ENCODE peak calls at places on chromosome 18, in nine cellular contexts. Z is adrenal gland, W is fibroblast of lung, I is coronary artery, E is aorta, J is osteoblast, G is mesendoderm, X is colonic mucosa, M is fibroblast of the aortic adventitia. F is an unnamed sample.

GRCh38 chr18:9771261-9771976 is 63.3 kb downstream of the RAB31 start:
- DNase-seq in J (peak; percentile 80), I (peak; percentile 88), W (peak; percentile 67), E (peak; percentile 96), M (peak; percentile 54), X (peak; percentile 87), Z (peak; percentile 88), G (peak; percentile 88), F (peak; percentile 72)

GRCh38 chr18:57649536-57650495 is 28.2 kb upstream of the NARS1 start:
- DNase-seq in Z (peak; percentile 44), G (no peak), W (peak; percentile 87), E (no peak), X (no peak), J (peak; percentile 91), I (no peak), M (peak; percentile 93), F (no peak)

GRCh38 chr18:3083776-3084175 is 70.8 kb upstream of the LPIN2 start:
- DNase-seq in M (peak; percentile 4), J (no peak), W (no peak), E (no peak), G (no peak), X (no peak), Z (no peak), I (no peak), F (no peak)

GRCh38 chr18:36829362-36830140 is 624 bp downstream of the KIAA1328 start:
- DNase-seq in W (peak; percentile 32), I (no peak), Z (no peak), J (peak; percentile 81), G (no peak), E (no peak), M (peak; percentile 34), X (peak; percentile 27), F (peak; percentile 48)

GRCh38 chr18:35143615-35144596 is 96.9 kb upstream of the ZNF397 start:
- DNase-seq in I (no peak), M (peak; percentile 74), G (peak; percentile 77), E (no peak), W (peak; percentile 73), J (no peak), X (peak; percentile 64), Z (peak; percentile 73), F (peak; percentile 68)

GRCh38 chr18:57856128-57856527 is 53.0 kb upstream of the ATP8B1 start:
- DNase-seq in W (no peak), I (no peak), E (no peak), J (no peak), M (no peak), X (no peak), Z (no peak), G (no peak), F (no peak)

GRCh38 chr18:33560686-33561370 is 17.2 kb upstream of the ASXL3 start:
- DNase-seq in I (no peak), E (no peak), Z (no peak), M (peak; percentile 74), X (peak; percentile 22), J (no peak), G (peak; percentile 94), W (peak; percentile 54), F (no peak)

GRCh38 chr18:56722518-56722917 is 71.4 kb downstream of the WDR7 start:
- DNase-seq in I (no peak), M (no peak), W (no peak), G (no peak), X (no peak), Z (no peak), E (no peak), J (no peak), F (no peak)

GRCh38 chr18:23565916-23566547 is 20.3 kb downstream of the NPC1 start:
- DNase-seq in W (no peak), G (no peak), I (no peak), Z (no peak), M (no peak), X (no peak), E (no peak), J (no peak), F (no peak)

GRCh38 chr18:9683418-9684396 is 24.4 kb upstream of the RAB31 start:
- DNase-seq in I (no peak), X (no peak), J (no peak), E (no peak), G (peak; percentile 87), M (peak; percentile 86), Z (peak; percentile 31), W (peak; percentile 77), F (no peak)

DNA sequence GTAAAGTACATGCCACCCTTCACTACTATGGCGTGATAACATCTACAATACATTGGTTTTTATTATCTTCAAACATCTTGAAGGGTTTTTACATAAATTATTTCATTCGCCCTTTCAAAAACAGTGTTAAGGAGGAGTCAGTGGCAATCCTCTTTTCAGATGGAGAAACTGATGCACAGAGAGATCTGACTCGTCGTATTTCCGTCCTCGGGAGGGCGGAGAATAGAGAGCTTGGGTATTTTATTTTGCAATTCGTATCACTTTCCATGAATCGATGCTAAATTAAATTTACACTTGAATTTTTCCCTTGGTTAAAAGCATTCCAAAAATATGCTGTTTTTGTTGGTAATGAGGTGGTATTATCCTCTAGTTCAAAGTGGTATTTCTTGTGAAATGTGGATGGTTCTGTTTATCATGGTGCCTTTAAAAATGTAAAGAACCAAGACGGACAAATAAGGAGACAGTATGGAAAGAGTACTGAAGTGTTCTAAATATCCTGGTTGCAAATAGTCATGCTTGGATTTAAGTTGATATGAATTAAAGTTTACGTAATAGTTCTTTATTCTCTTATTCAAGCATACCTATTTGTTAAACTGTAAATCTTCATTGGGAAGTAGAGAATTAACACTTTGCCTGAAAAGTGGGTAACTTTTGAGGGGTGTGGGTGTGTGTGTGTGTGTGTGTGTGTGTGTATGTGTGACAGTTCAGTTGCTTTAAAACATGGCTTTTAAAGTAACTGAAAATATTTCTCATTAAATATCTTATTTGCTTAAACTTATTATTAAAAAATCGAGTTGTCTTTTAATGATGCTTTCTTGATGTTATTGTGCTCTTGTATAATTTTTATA is 5.6 kb downstream of the PHLPP1 start:
- DNase-seq in I (no peak), Z (no peak), E (no peak), X (no peak), J (no peak), M (no peak), W (no peak), G (no peak), F (no peak)
- H3K4me3 ChIP-seq in I (no peak overlapping the region), Z (no peak overlapping the region), E (no peak overlapping the region), X (no peak overlapping the region), J (no peak overlapping the region), M (no peak overlapping the region), W (no peak overlapping the region), G (no peak overlapping the region), F (no peak overlapping the region)

GRCh38 chr18:79486356-79487197 is 90.8 kb downstream of the NFATC1 start:
- DNase-seq in W (no peak), M (no peak), Z (peak; percentile 5), J (no peak), I (no peak), X (no peak), E (peak; percentile 80), G (no peak), F (no peak)

GRCh38 chr18:79483971-79484491 is 88.3 kb downstream of the NFATC1 start:
- DNase-seq in E (peak; percentile 74), X (no peak), W (no peak), Z (no peak), J (peak; percentile 81), I (no peak), M (no peak), G (no peak), F (no peak)

GRCh38 chr18:79484661-79485621 is 89.2 kb downstream of the NFATC1 start:
- DNase-seq in E (peak; percentile 85), M (peak; percentile 98), X (no peak), W (peak; percentile 81), J (peak; percentile 100), I (no peak), G (no peak), Z (peak; percentile 7), F (no peak)

GRCh38 chr18:79487198-79488165 is 91.8 kb downstream of the NFATC1 start:
- DNase-seq in M (no peak), X (no peak), Z (peak; percentile 3), J (peak; percentile 85), E (peak; percentile 73), W (no peak), G (no peak), I (no peak), F (no peak)

DNA sequence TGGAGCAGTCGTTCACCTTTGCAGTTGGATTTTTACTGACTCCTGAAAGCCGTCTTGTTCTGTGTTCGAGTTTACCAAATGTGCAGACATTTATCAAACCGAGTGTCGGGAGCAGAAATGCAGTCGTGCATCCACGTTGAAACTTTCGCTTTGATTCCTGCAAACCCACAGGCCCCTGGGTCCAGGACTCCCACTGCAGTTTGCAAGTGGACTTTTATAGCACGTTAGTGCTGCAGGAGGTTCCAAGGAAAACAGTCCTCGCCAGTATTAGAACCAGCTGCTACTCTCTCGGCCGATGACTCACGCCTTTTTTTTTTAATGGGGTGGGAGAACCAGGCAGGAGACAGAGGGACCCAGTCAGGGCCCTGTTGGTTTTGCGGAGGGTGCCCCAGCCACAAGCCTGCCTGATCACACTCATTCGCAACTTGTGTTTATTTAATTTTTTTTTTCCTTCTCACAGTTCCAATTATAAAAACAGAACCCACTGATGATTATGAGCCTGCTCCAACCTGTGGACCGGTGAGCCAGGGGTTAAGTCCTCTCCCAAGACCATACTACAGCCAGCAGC is 90.1 kb downstream of the NFATC1 start:
- DNase-seq in X (no peak), W (peak; percentile 76), I (no peak), E (peak; percentile 73), M (peak; percentile 95), G (no peak), Z (peak; percentile 4), J (peak; percentile 100), F (no peak)
- H3K4me3 ChIP-seq in X (no peak overlapping the region), W (no peak overlapping the region), I (peak overlapping the region; percentile 59), E (no peak overlapping the region), M (peak overlapping the region; percentile 60), G (no peak overlapping the region), Z (no peak overlapping the region), J (peak overlapping the region; percentile 66), F (no peak overlapping the region)

GRCh38 chr18:11857177-11857887 is 6.1 kb downstream of the CHMP1B start:
- DNase-seq in G (peak; percentile 93), I (peak; percentile 89), J (peak; percentile 95), X (peak; percentile 80), M (peak; percentile 100), Z (peak; percentile 89), W (peak; percentile 99), E (peak; percentile 92), F (peak; percentile 20)
- H3K4me3 ChIP-seq in G (no peak overlapping the region), I (no peak overlapping the region), J (peak overlapping the region; percentile 26), X (no peak overlapping the region), M (peak overlapping the region; percentile 39), Z (no peak overlapping the region), W (peak overlapping the region; percentile 42), E (no peak overlapping the region), F (no peak overlapping the region)

DNA sequence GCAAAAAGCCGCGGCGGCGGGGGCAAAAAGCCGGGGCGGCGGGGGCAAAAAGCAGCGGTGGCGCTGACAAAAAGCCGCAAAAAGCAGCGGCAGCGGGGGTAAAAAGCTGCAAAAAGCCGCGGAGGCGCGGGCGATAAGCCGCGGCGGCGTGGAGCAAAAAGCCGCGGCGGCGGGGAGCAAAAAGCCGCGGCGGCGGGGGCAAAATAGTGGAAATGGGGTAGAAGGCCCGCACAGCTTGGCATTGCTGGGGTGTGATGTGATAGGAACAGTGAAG is 450.1 kb downstream of the ANKRD30B start:
- DNase-seq in J (peak; percentile 5), E (no peak), Z (no peak), M (no peak), I (no peak), W (no peak), X (no peak), G (no peak), F (no peak)
- H3K4me3 ChIP-seq in J (peak overlapping the region; percentile 51), E (peak overlapping the region; percentile 28), Z (no peak overlapping the region), M (no peak overlapping the region), I (peak overlapping the region; percentile 25), W (no peak overlapping the region), X (no peak overlapping the region), G (no peak overlapping the region), F (no peak overlapping the region)

F was measured in Karpas-422.